ENCODE peak calls at places on chromosomes 3 and 15, in six cellular contexts. E, Z, S, H, B and M are unnamed samples.

GRCh38 chr15:78046796-78047341 is 30.6 kb downstream of the TBC1D2B start:
- DNase-seq in E (no peak), Z (no peak), S (no peak), H (no peak), B (no peak), M (no peak)

GRCh38 chr15:65416845-65417416 is 5.8 kb downstream of the IGDCC4 start:
- DNase-seq in E (no peak), Z (no peak), S (no peak), H (peak; percentile 88), B (no peak), M (no peak)

GRCh38 chr3:184353546-184353941 is 7.9 kb downstream of the CLCN2 start:
- DNase-seq in E (no peak), Z (no peak), S (no peak), H (no peak), B (no peak), M (no peak)

GRCh38 chr3:15794303-15794771 is 3.4 kb downstream of the ANKRD28 start:
- DNase-seq in E (no peak), Z (no peak), S (no peak), H (no peak), B (no peak), M (no peak)

GRCh38 chr3:67920969-67921368 is 266.6 kb upstream of the SUCLG2 start:
- DNase-seq in E (no peak), Z (no peak), S (no peak), H (no peak), B (no peak), M (no peak)

GRCh38 chr3:9028134-9028533 is 64.9 kb upstream of the RAD18 start:
- DNase-seq in E (no peak), Z (no peak), S (no peak), H (no peak), B (no peak), M (no peak)

GRCh38 chr15:43514241-43515057 is 3.0 kb upstream of the MAP1A start:
- DNase-seq in E (peak; percentile 55), Z (no peak), S (peak; percentile 31), H (peak; percentile 64), B (no peak), M (no peak)

GRCh38 chr3:61725851-61726333 is 164.5 kb downstream of the PTPRG start:
- DNase-seq in E (no peak), Z (no peak), S (peak; percentile 95), H (no peak), B (no peak), M (no peak)

GRCh38 chr15:60761505-60761845 is 282.5 kb upstream of the ICE2 start:
- DNase-seq in E (no peak), Z (no peak), S (no peak), H (no peak), B (no peak), M (no peak)

GRCh38 chr3:183449791-183450190 is 21.4 kb upstream of the MCF2L2 start:
- DNase-seq in E (no peak), Z (no peak), S (no peak), H (no peak), B (no peak), M (no peak)

GRCh38 chr3:54243960-54244359 is 121.6 kb downstream of the CACNA2D3 start:
- DNase-seq in E (no peak), Z (no peak), S (no peak), H (no peak), B (no peak), M (no peak)

GRCh38 chr3:181906338-181906737 is 194.6 kb downstream of the SOX2 start:
- DNase-seq in E (no peak), Z (no peak), S (no peak), H (no peak), B (no peak), M (no peak)

GRCh38 chr15:34248190-34248589 is 23.4 kb downstream of the EMC4 start:
- DNase-seq in E (no peak), Z (no peak), S (no peak), H (no peak), B (no peak), M (no peak)

GRCh38 chr3:171825222-171825828 is 15.0 kb upstream of the PLD1 start:
- DNase-seq in E (no peak), Z (no peak), S (peak; percentile 78), H (no peak), B (no peak), M (no peak)

GRCh38 chr15:45087513-45087912 is 26.5 kb downstream of the DUOX2 start:
- DNase-seq in E (no peak), Z (no peak), S (peak; percentile 38), H (no peak), B (no peak), M (no peak)

GRCh38 chr15:73183071-73183470 is 130.8 kb downstream of the NEO1 start:
- DNase-seq in E (no peak), Z (no peak), S (no peak), H (no peak), B (no peak), M (no peak)

GRCh38 chr3:197428117-197428761 is 127.5 kb downstream of the BDH1 start:
- DNase-seq in E (peak; percentile 72), Z (no peak), S (peak; percentile 28), H (no peak), B (no peak), M (no peak)

GRCh38 chr15:63047792-63048114 is 5.2 kb downstream of the TPM1 start:
- DNase-seq in E (no peak), Z (no peak), S (no peak), H (no peak), B (no peak), M (no peak)

GRCh38 chr15:63048986-63049665 is 6.6 kb downstream of the TPM1 start:
- DNase-seq in E (peak; percentile 30), Z (peak; percentile 15), S (peak; percentile 67), H (peak; percentile 71), B (no peak), M (no peak)

GRCh38 chr15:63045438-63046278 is 3.1 kb downstream of the TPM1 start:
- DNase-seq in E (no peak), Z (no peak), S (no peak), H (no peak), B (no peak), M (no peak)

GRCh38 chr15:63048115-63048985 is 5.8 kb downstream of the TPM1 start:
- DNase-seq in E (peak; percentile 97), Z (peak; percentile 94), S (peak; percentile 93), H (peak; percentile 98), B (peak; percentile 28), M (peak; percentile 92)

GRCh38 chr15:63046927-63047760 is 4.6 kb downstream of the TPM1 start:
- DNase-seq in E (no peak), Z (no peak), S (no peak), H (no peak), B (no peak), M (no peak)
- TF ChIP-seq POLR2A in E (no peak), Z (no peak), S (no peak), H (no peak), B (no peak), M (no peak)

DNA sequence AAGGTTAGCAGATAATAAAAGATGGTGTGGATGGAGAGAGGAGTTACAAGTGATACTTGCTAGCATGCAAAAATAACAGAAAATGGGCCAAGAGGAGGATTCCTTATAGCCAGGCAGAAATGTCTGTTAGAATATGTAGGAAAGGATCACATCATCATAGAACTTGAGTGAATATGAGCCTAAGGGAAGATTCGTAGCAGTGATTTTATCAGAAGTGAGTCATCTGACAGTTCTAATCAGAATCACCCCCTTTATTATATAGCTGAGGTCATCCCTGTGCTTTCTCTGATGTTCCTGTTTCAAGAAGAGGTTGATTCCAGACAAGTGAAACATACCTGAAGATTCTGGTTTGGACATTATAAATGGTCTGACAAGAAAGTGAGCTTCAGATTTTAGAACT is 22.9 kb downstream of the EXOG start:
- DNase-seq in E (no peak), Z (no peak), S (no peak), H (no peak), B (no peak), M (no peak)
- TF ChIP-seq POLR2AphosphoS5 in E (no peak), Z (no peak), S (no peak), H (no peak), B (no peak), M (no peak)

GRCh38 chr15:70199601-70200000 is 101.9 kb upstream of the TLE3 start:
- DNase-seq in E (no peak), Z (no peak), S (no peak), H (no peak), B (no peak), M (no peak)
- TF ChIP-seq TAF1 in E (no peak), Z (no peak), S (no peak), H (no peak), B (no peak), M (no peak)

DNA sequence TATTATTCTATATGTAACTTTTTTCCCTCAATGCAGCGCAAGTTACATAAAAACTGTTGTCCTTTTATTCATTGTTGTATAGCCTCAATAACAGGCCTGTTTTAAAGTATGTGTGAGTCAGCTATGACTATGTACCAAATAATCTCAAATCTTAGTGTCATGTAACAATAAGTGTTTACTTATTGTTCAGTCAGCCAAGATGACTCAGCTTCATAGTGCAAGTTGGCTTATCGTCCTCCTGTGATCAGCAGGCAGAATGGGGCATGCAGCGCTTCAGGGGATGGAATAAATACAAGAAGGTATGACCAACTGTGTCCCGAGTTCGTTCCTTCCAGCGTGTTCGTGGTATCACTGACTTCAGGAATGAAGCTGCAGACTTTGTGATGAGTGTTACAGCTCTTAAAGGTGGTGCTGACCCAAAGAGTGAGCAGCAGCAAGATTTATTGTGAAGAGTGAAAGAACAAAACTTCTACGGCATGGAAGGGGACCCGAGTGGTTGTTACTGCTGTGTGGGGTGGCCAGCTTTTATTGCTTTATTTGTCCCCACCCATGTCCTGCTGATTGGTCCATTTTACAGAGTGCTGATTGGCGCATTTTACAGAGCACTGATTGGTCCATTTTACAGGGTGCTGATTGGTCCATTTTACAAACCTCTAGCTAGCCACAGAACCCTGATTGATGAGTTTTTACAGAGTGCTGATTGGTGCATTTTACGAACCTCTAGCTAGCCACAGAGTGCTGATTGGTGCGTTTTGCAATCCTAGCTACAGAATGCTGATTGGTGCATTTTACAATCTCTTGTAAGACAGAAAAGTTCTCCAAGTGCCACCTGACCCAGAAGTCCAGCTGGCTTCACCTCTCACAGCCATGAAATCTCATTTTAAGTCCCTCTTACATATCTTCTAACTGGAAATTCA is 1016.0 kb downstream of the MCTP2 start:
- DNase-seq in E (peak; percentile 8), Z (no peak), S (peak; percentile 4), H (no peak), B (no peak), M (no peak)
- TF ChIP-seq POLR2A in E (no peak), Z (no peak), S (no peak), H (no peak), B (no peak), M (no peak)

GRCh38 chr3:191444569-191444968 is 16.4 kb upstream of the PYDC2 start:
- DNase-seq in E (no peak), Z (no peak), S (no peak), H (no peak), B (no peak), M (no peak)

GRCh38 chr3:191441687-191442086 is 19.3 kb upstream of the PYDC2 start:
- DNase-seq in E (no peak), Z (no peak), S (no peak), H (no peak), B (no peak), M (no peak)

GRCh38 chr3:191435981-191436380 is 25.0 kb upstream of the PYDC2 start:
- DNase-seq in E (no peak), Z (no peak), S (no peak), H (no peak), B (no peak), M (no peak)

GRCh38 chr3:191438150-191438814 is 22.7 kb upstream of the PYDC2 start:
- DNase-seq in E (no peak), Z (no peak), S (no peak), H (no peak), B (no peak), M (no peak)

GRCh38 chr3:191440532-191440931 is 20.4 kb upstream of the PYDC2 start:
- DNase-seq in E (no peak), Z (no peak), S (no peak), H (no peak), B (no peak), M (no peak)
- TF ChIP-seq POLR2AphosphoS5 in E (no peak), Z (no peak), S (no peak), H (no peak), B (no peak), M (no peak)